ENCODE peak calls at places on chromosomes 6 and 20, in four cellular contexts. M, X, D and W are unnamed samples. For H3K27me3, the result is how much of the 10 kb centered on the place peaks cover.

GRCh38 chr6:127481628-127482027 is 22.4 kb upstream of the KIAA0408 start:
- DNase-seq in M (no peak), X (no peak), D (peak), W (no peak)

GRCh38 chr20:47455133-47456040 is 46.3 kb upstream of the NCOA3 start:
- DNase-seq in M (no peak), X (no peak), D (no peak), W (no peak)

GRCh38 chr20:23032679-23033078 is 2.4 kb upstream of the SSTR4 start:
- DNase-seq in M (no peak), X (no peak), D (no peak), W (no peak)

GRCh38 chr6:12431023-12431422 is 140.9 kb downstream of the EDN1 start:
- DNase-seq in M (no peak), X (no peak), D (no peak), W (no peak)

GRCh38 chr6:168157272-168158007 is 78.4 kb upstream of the FRMD1 start:
- DNase-seq in M (no peak), X (no peak), D (peak), W (peak)

GRCh38 chr20:22438926-22439325 is 145.4 kb downstream of the FOXA2 start:
- DNase-seq in M (no peak), X (no peak), D (no peak), W (no peak)

GRCh38 chr6:82331031-82331773 is 32.4 kb upstream of the TPBG start:
- DNase-seq in M (no peak), X (no peak), D (peak), W (peak)

GRCh38 chr6:169326067-169326799 is 72.6 kb upstream of the THBS2 start:
- DNase-seq in M (no peak), X (no peak), D (peak), W (no peak)

GRCh38 chr20:40494238-40494637 is 194.8 kb downstream of the MAFB start:
- DNase-seq in M (no peak), X (peak), D (no peak), W (no peak)

DNA sequence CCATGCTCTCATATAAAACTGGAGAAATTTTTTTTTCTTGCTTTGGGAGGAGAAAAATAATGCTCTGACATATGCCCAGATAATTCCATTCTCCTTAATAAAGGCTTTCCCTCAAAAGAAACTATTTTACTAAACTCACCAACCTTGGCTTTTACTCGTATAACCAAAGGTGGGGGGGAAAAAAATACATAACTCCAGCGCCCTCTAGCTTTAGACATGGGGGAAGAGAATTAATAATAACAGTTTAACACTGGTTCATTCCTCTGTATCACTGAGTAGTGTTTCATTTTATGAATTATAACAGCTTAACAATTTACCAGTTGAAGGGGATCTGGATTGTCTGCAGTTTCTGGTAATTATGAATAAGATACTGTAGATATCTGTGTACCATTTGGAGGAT is 1226.1 kb downstream of the GRIK2 start:
- DNase-seq in M (no peak), X (no peak), D (no peak), W (no peak)
- TF ChIP-seq CTCF in M (no peak), X (peak), D (peak), W (peak)

GRCh38 chr20:50321797-50322480 is 131.3 kb downstream of the CEBPB start:
- DNase-seq in M (no peak), X (no peak), D (peak), W (no peak)
- H3K4me3 ChIP-seq in M (no peak), X (no peak), D (peak), W (no peak)

DNA sequence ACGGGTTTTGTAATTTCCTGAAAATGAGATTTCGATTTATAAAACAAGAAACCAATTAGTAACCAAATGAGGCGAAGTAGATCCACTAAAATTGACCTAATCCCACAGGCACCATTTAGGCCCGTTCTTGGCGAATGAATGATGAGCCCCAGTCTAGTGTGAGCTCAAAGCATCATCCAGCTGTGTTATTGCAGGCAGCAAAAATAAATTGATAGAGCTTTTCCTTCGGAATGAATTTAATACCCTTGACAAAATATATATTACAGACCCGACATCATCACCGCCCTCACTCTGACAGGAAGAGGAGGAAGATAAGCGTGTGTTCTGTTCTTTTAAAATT is 7.9 kb downstream of the SIM1 start:
- DNase-seq in M (no peak), X (no peak), D (no peak), W (no peak)
- H3K27me3 ChIP-seq in M (half or more), X (half or more), D (half or more), W (under half)

DNA sequence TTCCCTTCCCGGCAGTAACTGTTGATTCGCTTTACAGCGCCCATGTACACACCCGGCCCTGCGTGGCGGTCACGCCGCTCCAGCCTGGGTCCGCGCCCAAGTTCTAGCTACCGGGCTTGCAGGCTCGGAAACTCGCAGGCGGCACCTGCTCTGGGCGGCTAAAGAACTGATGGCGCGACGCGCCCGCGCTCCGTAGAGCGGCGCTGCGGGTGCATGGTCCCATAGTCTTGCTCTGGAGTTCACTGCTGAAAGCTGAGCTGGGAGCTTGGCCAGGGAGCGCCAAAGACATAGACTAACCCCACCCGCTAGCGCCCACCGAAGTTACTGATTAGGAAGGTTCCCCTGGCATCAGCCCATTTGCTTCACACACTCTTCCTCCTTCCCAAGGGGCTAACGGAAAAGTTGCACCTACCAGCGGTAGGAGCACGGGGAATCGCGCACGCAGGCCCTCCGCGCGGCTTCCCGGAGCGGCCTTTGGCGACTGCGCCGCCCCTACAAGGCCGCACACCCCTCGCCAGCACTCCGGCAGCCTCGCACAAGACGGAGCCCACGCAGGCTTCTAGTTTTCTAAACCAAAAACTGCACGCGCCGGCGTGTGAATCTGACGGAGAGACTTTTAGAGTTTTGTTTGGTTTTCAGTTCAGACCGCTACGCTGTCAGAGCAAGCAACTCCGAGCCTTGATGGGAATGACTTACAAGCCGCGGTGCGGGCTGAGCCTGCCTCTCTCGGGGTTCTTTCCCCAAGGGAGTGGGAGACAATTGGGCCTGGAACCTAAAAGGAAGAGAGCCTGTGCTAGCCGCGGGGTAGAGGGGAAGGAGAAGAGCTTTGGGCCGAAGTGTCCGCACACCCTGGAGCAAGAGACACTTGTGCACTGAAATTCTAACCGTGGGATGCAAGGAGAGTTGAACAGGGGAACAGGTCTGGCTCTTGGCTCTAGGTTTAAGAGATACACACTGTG is 994 bp upstream of the POU3F2 start:
- DNase-seq in M (no peak), X (no peak), D (peak), W (no peak)
- TF ChIP-seq CTCF in M (no peak), X (no peak), D (no peak), W (no peak)